ENCODE peak calls at places on chromosomes 13 and 19, in ten cellular contexts. S is tibial nerve, B is heart left ventricle, A is GM12892, D is endothelial cell of umbilical vein, M is stomach, O is right lobe of liver, P is GM12891, F is spleen, Y is lower leg skin. Q is an unnamed sample.

GRCh38 chr19:45640849-45641273 is 1.7 kb upstream of the EML2 start:
- DNase-seq in M (peak), S (no peak), F (peak), P (no peak), Y (peak), B (no peak), O (no peak), D (no peak), A (no peak), Q (no peak)

GRCh38 chr13:23349127-23349897 is 84.2 kb downstream of the SACS start:
- DNase-seq in O (no peak), M (no peak), S (no peak), A (no peak), F (no peak), P (no peak), D (no peak), Y (no peak), B (no peak), Q (no peak)

GRCh38 chr13:80473695-80474094 is 132.8 kb upstream of the SPRY2 start:
- DNase-seq in A (no peak), P (no peak), M (no peak), F (no peak), Y (no peak), B (no peak), S (no peak), O (no peak), D (peak), Q (no peak)

GRCh38 chr13:48412881-48413351 is at the start of gene LPAR6:
- DNase-seq in A (no peak), P (no peak), Y (no peak), O (no peak), B (peak), M (no peak), S (no peak), F (no peak), D (peak), Q (no peak)

GRCh38 chr13:66689037-66689619 is 541.0 kb downstream of the PCDH9 start:
- DNase-seq in O (no peak), D (peak), Y (no peak), B (no peak), A (no peak), P (no peak), S (no peak), F (no peak), M (no peak), Q (no peak)

GRCh38 chr13:62209539-62209938 is 793.9 kb upstream of the PCDH20 start:
- DNase-seq in Y (no peak), F (no peak), M (no peak), A (no peak), P (no peak), S (no peak), O (no peak), D (no peak), B (no peak), Q (no peak)

GRCh38 chr19:49333426-49334288 is 1.5 kb upstream of the CD37 start:
- DNase-seq in S (no peak), F (peak), A (peak), B (peak), O (peak), Y (peak), D (no peak), P (no peak), M (peak), Q (no peak)

GRCh38 chr19:12077375-12077774 is 12.8 kb downstream of the ZNF844 start:
- DNase-seq in M (no peak), O (no peak), B (no peak), S (no peak), A (no peak), P (no peak), Y (no peak), F (no peak), D (no peak), Q (no peak)

GRCh38 chr19:16078759-16079707 is 2.7 kb downstream of the TPM4 start:
- DNase-seq in M (peak), F (peak), A (peak), D (peak), S (peak), P (no peak), O (peak), B (peak), Y (no peak), Q (peak)

GRCh38 chr19:18291019-18291524 is 9.7 kb upstream of the JUND start:
- DNase-seq in Y (no peak), A (no peak), M (no peak), F (no peak), S (no peak), B (no peak), O (peak), P (no peak), D (no peak), Q (no peak)

GRCh38 chr13:19713186-19713965 is 69.4 kb downstream of the PSPC1 start:
- DNase-seq in B (no peak), P (no peak), F (no peak), Y (no peak), A (no peak), O (no peak), M (no peak), S (no peak), D (peak), Q (peak)

DNA sequence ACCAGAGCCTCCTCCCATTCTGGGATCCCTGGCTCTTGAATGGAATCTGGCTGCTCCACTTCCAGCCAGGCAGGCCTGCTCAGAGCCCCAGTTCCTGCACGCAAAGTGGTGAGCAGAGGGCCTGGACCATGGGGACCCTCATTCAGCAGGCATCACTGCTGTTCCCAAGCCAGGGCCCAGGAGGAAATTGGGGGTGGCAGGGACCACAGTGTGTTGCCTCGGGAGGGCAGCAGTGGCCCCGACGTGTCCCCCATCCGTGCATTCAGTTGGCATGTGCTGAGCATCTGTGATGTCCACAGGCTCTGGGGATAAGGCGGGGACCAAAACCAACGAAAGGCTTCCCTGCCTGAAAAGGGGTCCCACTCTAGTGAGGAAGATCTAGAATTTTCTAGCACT is 11.2 kb downstream of the CCDC97 start:
- DNase-seq in O (no peak), P (no peak), B (no peak), Y (no peak), F (no peak), A (no peak), S (no peak), D (no peak), M (no peak), Q (no peak)
- TF ChIP-seq POLR2A in O (no peak), P (no peak), B (no peak), Y (no peak), F (no peak), A (no peak), S (no peak), D (no peak), M (no peak), Q (no peak)

GRCh38 chr19:48169974-48170803 is at the start of the genes LIG1 and ZSWIM9:
- DNase-seq in M (peak), D (peak), P (peak), B (peak), S (peak), F (peak), A (peak), O (peak), Y (peak), Q (peak)

GRCh38 chr19:48171584-48172170 is 1.2 kb downstream of the ZSWIM9 start:
- DNase-seq in D (no peak), O (no peak), Y (no peak), S (no peak), A (no peak), M (no peak), F (peak), P (no peak), B (no peak), Q (no peak)

GRCh38 chr19:48168689-48169088 is 1.5 kb downstream of the LIG1 start:
- DNase-seq in S (no peak), M (no peak), B (no peak), F (no peak), A (no peak), P (no peak), Y (no peak), D (no peak), O (no peak), Q (no peak)

GRCh38 chr19:48169585-48169973 is 565 bp downstream of the LIG1 start:
- DNase-seq in A (peak), D (no peak), Y (peak), F (peak), M (peak), O (peak), S (peak), B (peak), P (peak), Q (peak)

DNA sequence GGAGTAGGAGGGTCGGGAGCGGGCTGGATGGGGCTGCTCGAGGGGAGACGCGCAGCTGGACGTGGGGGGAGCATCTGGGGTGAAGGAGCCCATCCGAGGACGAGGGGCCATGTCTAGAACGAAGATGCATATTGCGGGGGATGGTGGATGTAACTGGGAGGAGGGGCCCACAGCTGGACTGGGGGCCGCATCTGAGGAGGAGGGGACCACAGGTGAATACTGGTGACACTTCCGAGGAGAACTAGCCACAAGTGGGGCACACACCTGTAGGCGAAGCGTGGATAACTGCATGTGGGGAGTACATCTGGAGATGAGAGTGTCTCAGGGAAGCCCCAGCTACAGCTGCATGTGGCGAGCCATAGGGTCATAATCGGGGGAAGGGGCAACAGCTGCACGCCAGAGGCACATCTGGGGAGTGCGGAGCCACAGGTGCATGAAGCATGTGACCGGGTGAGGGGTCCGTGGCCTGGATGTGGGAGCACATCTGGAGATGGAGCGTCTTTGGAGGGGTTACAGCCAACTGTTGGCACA is 402 bp downstream of the ZSWIM9 start:
- DNase-seq in B (no peak), D (no peak), S (no peak), A (no peak), M (no peak), O (no peak), Y (no peak), F (peak), P (no peak), Q (no peak)
- TF ChIP-seq POLR2A in B (no peak), D (no peak), S (no peak), A (no peak), M (no peak), O (no peak), Y (no peak), F (no peak), P (no peak), Q (no peak)

GRCh38 chr13:49996166-49996915 is 501 bp upstream of the TRIM13 start:
- DNase-seq in D (peak), M (peak), S (peak), F (peak), Y (peak), A (peak), O (peak), P (peak), B (peak), Q (peak)
- TF ChIP-seq POLR2A in D (peak), M (no peak), S (peak), F (peak), Y (no peak), A (peak), O (peak), P (peak), B (peak), Q (peak)

DNA sequence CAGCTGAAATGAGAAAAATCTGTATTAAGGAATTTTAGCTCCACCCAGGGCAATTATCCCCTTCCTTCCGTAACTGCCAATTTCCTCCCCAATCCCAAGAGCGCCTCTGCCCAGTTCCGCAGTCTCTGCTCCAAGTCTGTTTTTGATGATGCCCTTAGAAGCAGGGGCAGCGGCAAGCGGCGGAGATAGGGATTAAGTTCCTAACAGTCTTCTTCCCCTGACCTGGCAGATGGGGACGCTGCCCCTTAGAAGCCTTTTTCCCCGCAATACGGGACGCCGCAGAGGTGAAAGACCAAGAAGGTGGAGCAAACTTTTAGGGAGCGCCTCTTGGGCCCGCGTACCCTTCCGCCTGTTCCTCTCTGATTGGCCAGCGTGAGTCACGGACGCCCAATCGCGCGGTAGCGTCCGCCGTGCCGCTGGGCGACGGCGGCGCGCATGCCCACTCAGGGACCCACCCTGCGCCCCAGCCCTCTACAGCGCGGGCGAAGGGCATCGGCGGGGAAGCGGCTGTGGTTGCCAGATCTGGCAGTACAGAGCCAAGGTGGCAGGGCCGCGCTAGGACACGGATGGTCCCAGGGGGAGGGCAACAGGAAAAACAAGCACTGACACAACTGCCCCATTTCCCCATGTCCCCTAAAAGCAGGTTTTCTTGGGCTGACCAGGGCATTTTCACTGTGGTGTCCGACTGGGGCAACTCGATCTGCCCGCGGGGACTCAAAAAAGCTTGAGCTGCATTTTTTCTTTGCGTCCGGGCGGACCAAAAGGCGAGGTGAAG is 825 bp upstream of the TDRD3 start:
- DNase-seq in O (peak), P (peak), S (peak), F (peak), D (peak), B (peak), A (peak), Y (peak), M (peak), Q (peak)
- TF ChIP-seq POLR2A in O (peak), P (no peak), S (peak), F (peak), D (peak), B (peak), A (peak), Y (no peak), M (no peak), Q (peak)

GRCh38 chr13:87124785-87125074 is 546.4 kb upstream of the SLITRK5 start:
- DNase-seq in Y (no peak), D (no peak), F (no peak), A (no peak), P (no peak), B (no peak), M (no peak), S (no peak), O (no peak), Q (no peak)

GRCh38 chr13:87131611-87132010 is 539.6 kb upstream of the SLITRK5 start:
- DNase-seq in A (no peak), D (no peak), P (no peak), B (no peak), S (no peak), Y (no peak), M (no peak), F (no peak), O (no peak), Q (no peak)

GRCh38 chr13:87128006-87128405 is 543.2 kb upstream of the SLITRK5 start:
- DNase-seq in S (no peak), Y (no peak), B (no peak), F (no peak), M (no peak), O (no peak), A (no peak), P (no peak), D (no peak), Q (no peak)

GRCh38 chr13:87130401-87130800 is 540.8 kb upstream of the SLITRK5 start:
- DNase-seq in B (no peak), D (no peak), P (no peak), O (no peak), Y (no peak), S (no peak), A (no peak), F (no peak), M (no peak), Q (no peak)

DNA sequence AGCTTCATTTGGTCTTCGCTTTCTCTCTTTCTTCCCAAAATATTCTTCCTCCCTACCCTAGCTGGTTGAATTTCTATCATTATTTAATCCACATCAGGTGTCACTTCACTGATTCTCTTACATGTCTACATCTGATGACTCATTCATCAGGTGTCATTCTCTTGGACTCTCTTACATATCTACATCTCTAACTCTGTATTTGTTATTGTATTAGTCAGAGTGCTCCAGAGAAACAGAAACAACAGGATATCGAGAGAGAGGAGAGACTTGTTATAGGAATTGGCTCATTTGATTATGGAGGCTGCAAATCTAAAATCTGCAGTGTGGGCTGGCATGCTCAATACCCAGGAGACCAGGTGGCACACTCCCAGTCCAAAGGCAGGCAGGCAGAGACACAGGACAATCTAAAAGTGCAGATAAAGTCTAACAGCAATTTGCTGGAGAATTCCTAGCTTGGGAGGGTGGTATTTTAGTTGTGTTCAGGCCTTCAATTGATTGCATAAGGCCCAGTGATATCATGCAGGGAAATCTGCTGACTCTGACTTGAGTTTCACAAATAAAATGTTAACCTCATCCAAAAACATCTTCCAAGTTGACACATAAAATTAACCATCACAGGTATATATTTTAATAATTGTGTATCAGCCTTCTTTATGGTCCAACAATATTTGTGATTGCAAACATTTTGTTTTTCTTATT is 541.4 kb upstream of the SLITRK5 start:
- DNase-seq in S (no peak), A (no peak), P (no peak), M (no peak), D (no peak), O (no peak), F (no peak), Y (no peak), B (no peak), Q (peak)
- TF ChIP-seq POLR2A in S (no peak), A (no peak), P (no peak), M (no peak), D (no peak), O (no peak), F (no peak), Y (no peak), B (no peak), Q (no peak)

GRCh38 chr13:39531646-39532045 is 71.3 kb downstream of the LHFPL6 start:
- DNase-seq in D (no peak), A (no peak), M (no peak), B (no peak), O (no peak), F (no peak), P (no peak), Y (no peak), S (no peak), Q (no peak)

GRCh38 chr13:39527301-39527700 is 75.7 kb downstream of the LHFPL6 start:
- DNase-seq in F (no peak), P (no peak), S (no peak), O (no peak), D (no peak), A (no peak), Y (no peak), B (no peak), M (no peak), Q (no peak)

GRCh38 chr13:39527961-39528720 is 74.9 kb downstream of the LHFPL6 start:
- DNase-seq in O (no peak), D (peak), Y (no peak), F (no peak), B (no peak), S (no peak), A (no peak), P (no peak), M (no peak), Q (peak)

GRCh38 chr13:39526499-39526898 is 76.5 kb downstream of the LHFPL6 start:
- DNase-seq in M (no peak), F (no peak), P (no peak), D (no peak), O (no peak), Y (no peak), S (no peak), B (no peak), A (no peak), Q (no peak)

GRCh38 chr13:39530996-39531395 is 72.0 kb downstream of the LHFPL6 start:
- DNase-seq in O (no peak), Y (no peak), S (no peak), D (no peak), A (no peak), F (no peak), B (no peak), P (no peak), M (no peak), Q (no peak)
- TF ChIP-seq POLR2A in O (no peak), Y (no peak), S (no peak), D (no peak), A (no peak), F (no peak), B (no peak), P (no peak), M (no peak), Q (no peak)

Q was measured in H54.